ENCODE peak calls at places on chromosomes 13 and 19, in six cellular contexts. One of them, this sample, is unnamed. For H3K9me3 and H3K4me1, the result is how much of the 10 kb centered on the place peaks cover.

GRCh38 chr13:71577127-71577526 is 289.9 kb downstream of the DACH1 start:
- DNase-seq in CD8-positive, alpha-beta T cell: no peak
- DNase-seq in naive thymus-derived CD4-positive, alpha-beta T cell: no peak
- DNase-seq in fibroblast of lung: no peak
- DNase-seq in PC-3: peak
- DNase-seq in heart right ventricle: no peak
- DNase-seq in this sample: no peak

GRCh38 chr13:44153536-44153935 is 220.1 kb upstream of the SERP2 start:
- DNase-seq in PC-3: no peak
- DNase-seq in CD8-positive, alpha-beta T cell: no peak
- DNase-seq in heart right ventricle: no peak
- DNase-seq in naive thymus-derived CD4-positive, alpha-beta T cell: no peak
- DNase-seq in fibroblast of lung: no peak
- DNase-seq in this sample: no peak

GRCh38 chr13:41916173-41916954 is 44.5 kb downstream of the VWA8 start:
- DNase-seq in fibroblast of lung: peak
- DNase-seq in naive thymus-derived CD4-positive, alpha-beta T cell: no peak
- DNase-seq in CD8-positive, alpha-beta T cell: no peak
- DNase-seq in heart right ventricle: no peak
- DNase-seq in PC-3: peak
- DNase-seq in this sample: peak

GRCh38 chr13:80201686-80202085 is 139.2 kb downstream of the SPRY2 start:
- DNase-seq in fibroblast of lung: no peak
- DNase-seq in PC-3: no peak
- DNase-seq in CD8-positive, alpha-beta T cell: no peak
- DNase-seq in naive thymus-derived CD4-positive, alpha-beta T cell: no peak
- DNase-seq in heart right ventricle: no peak
- DNase-seq in this sample: no peak

GRCh38 chr13:38519229-38519910 is 167.5 kb upstream of the FREM2 start:
- DNase-seq in heart right ventricle: no peak
- DNase-seq in naive thymus-derived CD4-positive, alpha-beta T cell: no peak
- DNase-seq in fibroblast of lung: no peak
- DNase-seq in PC-3: no peak
- DNase-seq in CD8-positive, alpha-beta T cell: no peak
- DNase-seq in this sample: no peak

GRCh38 chr13:109288151-109288709 is 498.2 kb downstream of the IRS2 start:
- DNase-seq in fibroblast of lung: peak
- DNase-seq in PC-3: no peak
- DNase-seq in naive thymus-derived CD4-positive, alpha-beta T cell: no peak
- DNase-seq in CD8-positive, alpha-beta T cell: no peak
- DNase-seq in heart right ventricle: no peak
- DNase-seq in this sample: no peak

GRCh38 chr13:31998131-31998530 is 33.4 kb upstream of the FRY start:
- DNase-seq in heart right ventricle: peak
- DNase-seq in naive thymus-derived CD4-positive, alpha-beta T cell: no peak
- DNase-seq in fibroblast of lung: no peak
- DNase-seq in PC-3: no peak
- DNase-seq in CD8-positive, alpha-beta T cell: no peak
- DNase-seq in this sample: no peak

GRCh38 chr19:11098861-11099260 is 9.6 kb downstream of the LDLR start:
- DNase-seq in PC-3: no peak
- DNase-seq in fibroblast of lung: no peak
- DNase-seq in naive thymus-derived CD4-positive, alpha-beta T cell: no peak
- DNase-seq in CD8-positive, alpha-beta T cell: no peak
- DNase-seq in heart right ventricle: no peak
- DNase-seq in this sample: no peak

GRCh38 chr19:12543855-12544254 is 7.4 kb downstream of the ZNF564 start:
- DNase-seq in PC-3: no peak
- DNase-seq in naive thymus-derived CD4-positive, alpha-beta T cell: no peak
- DNase-seq in heart right ventricle: no peak
- DNase-seq in fibroblast of lung: no peak
- DNase-seq in CD8-positive, alpha-beta T cell: no peak
- DNase-seq in this sample: no peak

GRCh38 chr19:9406798-9407352 is 28.5 kb downstream of the ZNF266 start:
- DNase-seq in heart right ventricle: peak
- DNase-seq in fibroblast of lung: peak
- DNase-seq in CD8-positive, alpha-beta T cell: no peak
- DNase-seq in PC-3: no peak
- DNase-seq in naive thymus-derived CD4-positive, alpha-beta T cell: no peak
- DNase-seq in this sample: no peak

GRCh38 chr19:9413240-9413954 is 22.0 kb downstream of the ZNF266 start:
- DNase-seq in CD8-positive, alpha-beta T cell: no peak
- DNase-seq in heart right ventricle: no peak
- DNase-seq in PC-3: no peak
- DNase-seq in naive thymus-derived CD4-positive, alpha-beta T cell: no peak
- DNase-seq in fibroblast of lung: peak
- DNase-seq in this sample: no peak

DNA sequence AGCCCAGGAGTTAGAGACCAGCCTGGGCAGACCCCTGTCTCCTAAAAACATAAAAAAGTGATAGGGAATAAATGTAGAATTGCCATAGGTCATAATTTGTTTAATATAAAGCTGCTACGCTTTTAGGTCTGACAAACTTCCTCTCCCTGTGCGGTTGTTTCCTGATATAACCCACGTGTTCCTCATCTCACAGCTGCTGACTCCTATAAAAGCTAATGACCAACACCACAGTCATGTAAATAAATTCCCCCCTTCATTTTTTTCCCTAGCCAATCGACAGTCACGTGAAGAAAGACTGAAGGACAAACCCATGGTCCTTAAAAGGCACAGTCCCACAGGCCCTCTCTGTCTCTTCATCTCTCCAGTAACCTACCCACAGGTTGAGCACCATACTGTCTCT is 27.5 kb downstream of the ZNF266 start:
- DNase-seq in fibroblast of lung: no peak
- DNase-seq in CD8-positive, alpha-beta T cell: no peak
- DNase-seq in PC-3: no peak
- DNase-seq in heart right ventricle: no peak
- DNase-seq in naive thymus-derived CD4-positive, alpha-beta T cell: no peak
- DNase-seq in this sample: no peak
- H3K9me3 ChIP-seq in fibroblast of lung: under half
- H3K9me3 ChIP-seq in CD8-positive, alpha-beta T cell: under half
- H3K9me3 ChIP-seq in PC-3: half or more
- H3K9me3 ChIP-seq in heart right ventricle: under half
- H3K9me3 ChIP-seq in naive thymus-derived CD4-positive, alpha-beta T cell: under half
- H3K9me3 ChIP-seq in this sample: under half

GRCh38 chr19:7874080-7874856 is at the start of gene PRR36:
- DNase-seq in CD8-positive, alpha-beta T cell: no peak
- DNase-seq in fibroblast of lung: no peak
- DNase-seq in heart right ventricle: no peak
- DNase-seq in PC-3: peak
- DNase-seq in naive thymus-derived CD4-positive, alpha-beta T cell: no peak
- DNase-seq in this sample: peak
- H3K4me3 ChIP-seq in CD8-positive, alpha-beta T cell: peak
- H3K4me3 ChIP-seq in fibroblast of lung: no peak
- H3K4me3 ChIP-seq in heart right ventricle: peak
- H3K4me3 ChIP-seq in PC-3: peak
- H3K4me3 ChIP-seq in naive thymus-derived CD4-positive, alpha-beta T cell: no peak
- H3K4me3 ChIP-seq in this sample: peak

GRCh38 chr13:21014139-21014665 is 47.2 kb downstream of the LATS2 start:
- DNase-seq in heart right ventricle: no peak
- DNase-seq in PC-3: no peak
- DNase-seq in fibroblast of lung: no peak
- DNase-seq in CD8-positive, alpha-beta T cell: no peak
- DNase-seq in naive thymus-derived CD4-positive, alpha-beta T cell: no peak
- DNase-seq in this sample: no peak
- H3K4me1 ChIP-seq in heart right ventricle: half or more
- H3K4me1 ChIP-seq in PC-3: under half
- H3K4me1 ChIP-seq in fibroblast of lung: under half
- H3K4me1 ChIP-seq in CD8-positive, alpha-beta T cell: under half
- H3K4me1 ChIP-seq in naive thymus-derived CD4-positive, alpha-beta T cell: under half
- H3K4me1 ChIP-seq in this sample: under half

GRCh38 chr19:57512845-57513244 is 13.1 kb downstream of the ZNF773 start:
- DNase-seq in CD8-positive, alpha-beta T cell: no peak
- DNase-seq in PC-3: no peak
- DNase-seq in fibroblast of lung: peak
- DNase-seq in naive thymus-derived CD4-positive, alpha-beta T cell: no peak
- DNase-seq in heart right ventricle: no peak
- DNase-seq in this sample: no peak

GRCh38 chr19:57511484-57511883 is 11.7 kb downstream of the ZNF773 start:
- DNase-seq in heart right ventricle: no peak
- DNase-seq in CD8-positive, alpha-beta T cell: no peak
- DNase-seq in fibroblast of lung: no peak
- DNase-seq in PC-3: no peak
- DNase-seq in naive thymus-derived CD4-positive, alpha-beta T cell: no peak
- DNase-seq in this sample: no peak

DNA sequence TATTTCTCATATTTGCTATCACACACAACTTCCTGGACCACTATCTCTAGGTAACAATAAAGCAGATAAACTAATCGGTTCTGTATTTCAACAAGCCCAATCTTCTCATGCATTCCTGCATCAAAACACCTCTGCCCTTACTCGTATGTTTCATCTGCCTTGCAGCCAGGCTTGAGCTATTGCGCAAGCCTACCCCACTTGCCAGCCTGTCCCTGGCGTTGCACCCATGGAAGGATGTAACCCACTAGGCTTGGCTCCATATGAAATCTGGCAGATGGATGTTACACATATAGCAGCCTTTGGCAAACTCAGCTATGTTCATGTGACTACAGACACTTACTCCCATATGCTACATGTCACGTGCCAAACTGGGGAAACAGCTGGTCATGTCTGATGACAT is 11.9 kb upstream of the ZNF549 start:
- DNase-seq in fibroblast of lung: no peak
- DNase-seq in naive thymus-derived CD4-positive, alpha-beta T cell: no peak
- DNase-seq in CD8-positive, alpha-beta T cell: no peak
- DNase-seq in heart right ventricle: no peak
- DNase-seq in PC-3: no peak
- DNase-seq in this sample: no peak
- H3K9me3 ChIP-seq in fibroblast of lung: under half
- H3K9me3 ChIP-seq in naive thymus-derived CD4-positive, alpha-beta T cell: under half
- H3K9me3 ChIP-seq in CD8-positive, alpha-beta T cell: under half
- H3K9me3 ChIP-seq in heart right ventricle: under half
- H3K9me3 ChIP-seq in PC-3: under half
- H3K9me3 ChIP-seq in this sample: under half

GRCh38 chr13:96993660-96994029 is 631 bp downstream of the OXGR1 start:
- DNase-seq in CD8-positive, alpha-beta T cell: no peak
- DNase-seq in fibroblast of lung: no peak
- DNase-seq in PC-3: no peak
- DNase-seq in naive thymus-derived CD4-positive, alpha-beta T cell: no peak
- DNase-seq in heart right ventricle: no peak
- DNase-seq in this sample: no peak
- H3K4me3 ChIP-seq in CD8-positive, alpha-beta T cell: no peak
- H3K4me3 ChIP-seq in fibroblast of lung: peak
- H3K4me3 ChIP-seq in PC-3: no peak
- H3K4me3 ChIP-seq in naive thymus-derived CD4-positive, alpha-beta T cell: no peak
- H3K4me3 ChIP-seq in heart right ventricle: peak
- H3K4me3 ChIP-seq in this sample: no peak